ENCODE peak calls at places on chromosomes 1 and 21, in six cellular contexts. One of them, this sample, is unnamed.

GRCh38 chr1:74334147-74334546 is 99.0 kb downstream of the TNNI3K start:
- DNase-seq in NCI-H510A treated with DMSO at 0.1 percent for 48 hours: no peak
- DNase-seq in head of caudate nucleus: no peak
- DNase-seq in activated CD4-positive, alpha-beta T cell treated with anti-CD3 and anti-CD28 coated beads, Interleukin-2, amount 50 U/mL, for 1 hour: no peak
- DNase-seq in Right ventricle myocardium superior: no peak
- DNase-seq in GM12865: no peak
- DNase-seq in this sample: no peak

GRCh38 chr1:59107516-59107915 is 189.4 kb upstream of the FGGY start:
- DNase-seq in Right ventricle myocardium superior: peak
- DNase-seq in GM12865: no peak
- DNase-seq in head of caudate nucleus: no peak
- DNase-seq in activated CD4-positive, alpha-beta T cell treated with anti-CD3 and anti-CD28 coated beads, Interleukin-2, amount 50 U/mL, for 1 hour: no peak
- DNase-seq in NCI-H510A treated with DMSO at 0.1 percent for 48 hours: no peak
- DNase-seq in this sample: no peak

GRCh38 chr21:32371913-32372314 is 20.9 kb downstream of the URB1 start:
- DNase-seq in GM12865: no peak
- DNase-seq in head of caudate nucleus: no peak
- DNase-seq in activated CD4-positive, alpha-beta T cell treated with anti-CD3 and anti-CD28 coated beads, Interleukin-2, amount 50 U/mL, for 1 hour: no peak
- DNase-seq in NCI-H510A treated with DMSO at 0.1 percent for 48 hours: peak
- DNase-seq in Right ventricle myocardium superior: no peak
- DNase-seq in this sample: no peak

GRCh38 chr1:157487430-157487829 is 64.9 kb downstream of the FCRL5 start:
- DNase-seq in activated CD4-positive, alpha-beta T cell treated with anti-CD3 and anti-CD28 coated beads, Interleukin-2, amount 50 U/mL, for 1 hour: no peak
- DNase-seq in Right ventricle myocardium superior: no peak
- DNase-seq in GM12865: no peak
- DNase-seq in head of caudate nucleus: no peak
- DNase-seq in NCI-H510A treated with DMSO at 0.1 percent for 48 hours: no peak
- DNase-seq in this sample: no peak

GRCh38 chr1:1202831-1203560 is 3.4 kb downstream of the TNFRSF18 start:
- DNase-seq in Right ventricle myocardium superior: peak
- DNase-seq in head of caudate nucleus: no peak
- DNase-seq in GM12865: no peak
- DNase-seq in NCI-H510A treated with DMSO at 0.1 percent for 48 hours: peak
- DNase-seq in activated CD4-positive, alpha-beta T cell treated with anti-CD3 and anti-CD28 coated beads, Interleukin-2, amount 50 U/mL, for 1 hour: peak
- DNase-seq in this sample: no peak

GRCh38 chr1:185719021-185719420 is 15.2 kb upstream of the HMCN1 start:
- DNase-seq in NCI-H510A treated with DMSO at 0.1 percent for 48 hours: no peak
- DNase-seq in Right ventricle myocardium superior: peak
- DNase-seq in head of caudate nucleus: no peak
- DNase-seq in activated CD4-positive, alpha-beta T cell treated with anti-CD3 and anti-CD28 coated beads, Interleukin-2, amount 50 U/mL, for 1 hour: no peak
- DNase-seq in GM12865: no peak
- DNase-seq in this sample: no peak

GRCh38 chr1:51988254-51988653 is 2.2 kb downstream of the RAB3B start:
- DNase-seq in GM12865: no peak
- DNase-seq in activated CD4-positive, alpha-beta T cell treated with anti-CD3 and anti-CD28 coated beads, Interleukin-2, amount 50 U/mL, for 1 hour: no peak
- DNase-seq in Right ventricle myocardium superior: no peak
- DNase-seq in NCI-H510A treated with DMSO at 0.1 percent for 48 hours: no peak
- DNase-seq in head of caudate nucleus: no peak
- DNase-seq in this sample: no peak

GRCh38 chr1:19656134-19656779 is 8.4 kb upstream of the HTR6 start:
- DNase-seq in GM12865: no peak
- DNase-seq in activated CD4-positive, alpha-beta T cell treated with anti-CD3 and anti-CD28 coated beads, Interleukin-2, amount 50 U/mL, for 1 hour: no peak
- DNase-seq in head of caudate nucleus: no peak
- DNase-seq in NCI-H510A treated with DMSO at 0.1 percent for 48 hours: no peak
- DNase-seq in Right ventricle myocardium superior: no peak
- DNase-seq in this sample: no peak

This sample was measured in retina.